ENCODE peak calls at places on chromosomes 2 and 18, in eight cellular contexts. N is sigmoid colon, X is endodermal cell, R is cardiac muscle cell, T is left lung, B is heart right ventricle, K is spleen, Z is GM23338. D is an unnamed sample.

GRCh38 chr2:237671466-237672173 is 44.2 kb downstream of the LRRFIP1 start:
- DNase-seq in N (peak; percentile 58), K (peak; percentile 78), Z (no peak), R (no peak), B (no peak), T (no peak), X (no peak), D (no peak)

GRCh38 chr2:236870401-236870800 is 215.3 kb upstream of the COPS8 start:
- DNase-seq in X (peak; percentile 22), Z (no peak), K (no peak), R (no peak), N (no peak), T (no peak), B (no peak), D (no peak)

GRCh38 chr2:196927318-196928225 is 1.1 kb upstream of the PGAP1 start:
- DNase-seq in R (no peak), B (peak; percentile 11), K (no peak), Z (peak; percentile 36), X (no peak), N (no peak), T (no peak), D (peak; percentile 55)

GRCh38 chr18:44096016-44096415 is 584.7 kb upstream of the SETBP1 start:
- DNase-seq in T (no peak), Z (no peak), R (no peak), B (no peak), X (no peak), N (no peak), K (no peak), D (no peak)

GRCh38 chr2:189783451-189783926 is 650 bp downstream of the ORMDL1 start:
- DNase-seq in B (no peak), X (no peak), N (no peak), T (no peak), Z (no peak), R (peak; percentile 41), K (no peak), D (no peak)

GRCh38 chr2:226410212-226410611 is 389.4 kb downstream of the IRS1 start:
- DNase-seq in N (no peak), K (no peak), B (no peak), T (no peak), Z (no peak), R (no peak), X (no peak), D (no peak)

GRCh38 chr18:9188359-9189231 is 52.0 kb downstream of the ANKRD12 start:
- DNase-seq in T (no peak), Z (no peak), X (no peak), R (no peak), K (no peak), N (no peak), B (no peak), D (no peak)

GRCh38 chr2:144834954-144835633 is 315.2 kb upstream of the ZEB2 start:
- DNase-seq in B (peak; percentile 58), Z (no peak), T (no peak), N (peak; percentile 68), R (no peak), K (no peak), X (no peak), D (peak; percentile 59)

GRCh38 chr18:12960846-12961397 is 13.1 kb downstream of the SEH1L start:
- DNase-seq in R (no peak), B (no peak), N (no peak), X (no peak), T (no peak), K (no peak), Z (no peak), D (no peak)

GRCh38 chr18:31821452-31822171 is 60.9 kb upstream of the SLC25A52 start:
- DNase-seq in N (no peak), B (no peak), T (no peak), Z (no peak), X (no peak), R (peak; percentile 65), K (no peak), D (no peak)

GRCh38 chr2:118855451-118856279 is 8.2 kb upstream of the EN1 start:
- DNase-seq in R (peak; percentile 93), Z (peak; percentile 94), T (peak; percentile 94), B (peak; percentile 55), N (peak; percentile 84), K (peak; percentile 93), X (peak; percentile 98), D (peak; percentile 21)
- H3K4me3 ChIP-seq in R (peak overlapping the region; percentile 23), Z (peak overlapping the region; percentile 60), T (no peak overlapping the region), B (no peak overlapping the region), N (no peak overlapping the region), K (peak overlapping the region; percentile 2), X (peak overlapping the region; percentile 17), D (peak overlapping the region; percentile 20)

DNA sequence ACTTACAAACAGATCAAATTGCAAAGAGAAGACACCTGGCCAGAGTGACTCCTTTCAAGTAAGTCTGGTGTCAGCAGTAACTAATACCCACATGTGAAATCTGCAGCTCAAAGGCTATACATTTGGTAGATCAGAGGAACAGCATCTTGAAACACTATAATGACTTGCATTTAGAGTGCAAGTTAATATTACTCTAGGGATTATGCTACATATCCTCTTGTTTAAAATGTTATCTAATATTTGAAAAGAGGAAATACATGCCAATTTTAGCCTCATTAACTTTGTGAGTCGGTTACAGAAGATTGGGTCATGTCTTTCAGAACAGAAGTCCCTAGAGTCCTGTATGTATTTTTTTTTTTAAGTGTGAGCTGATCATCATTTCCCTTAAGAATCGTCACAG is 15.2 kb downstream of the LANCL1 start:
- DNase-seq in T (no peak), R (no peak), B (no peak), Z (no peak), X (no peak), N (no peak), K (no peak), D (no peak)
- TF ChIP-seq CTCF in T (no peak), R (no peak), B (no peak), Z (no peak), X (no peak), N (no peak), K (no peak), D (no peak)

GRCh38 chr2:157443795-157444642 is at the start of gene CYTIP:
- DNase-seq in X (no peak), N (no peak), K (peak; percentile 85), T (peak; percentile 43), Z (no peak), B (peak; percentile 20), R (no peak), D (no peak)
- H3K27ac ChIP-seq in X (no peak within 1 kb of the TSS), N (peak within 1 kb of the TSS; percentile 51), K (peak within 1 kb of the TSS; percentile 94), T (peak within 1 kb of the TSS; percentile 77), Z (no peak within 1 kb of the TSS), B (peak within 1 kb of the TSS; percentile 94), R (no peak within 1 kb of the TSS), D (no peak within 1 kb of the TSS)

DNA sequence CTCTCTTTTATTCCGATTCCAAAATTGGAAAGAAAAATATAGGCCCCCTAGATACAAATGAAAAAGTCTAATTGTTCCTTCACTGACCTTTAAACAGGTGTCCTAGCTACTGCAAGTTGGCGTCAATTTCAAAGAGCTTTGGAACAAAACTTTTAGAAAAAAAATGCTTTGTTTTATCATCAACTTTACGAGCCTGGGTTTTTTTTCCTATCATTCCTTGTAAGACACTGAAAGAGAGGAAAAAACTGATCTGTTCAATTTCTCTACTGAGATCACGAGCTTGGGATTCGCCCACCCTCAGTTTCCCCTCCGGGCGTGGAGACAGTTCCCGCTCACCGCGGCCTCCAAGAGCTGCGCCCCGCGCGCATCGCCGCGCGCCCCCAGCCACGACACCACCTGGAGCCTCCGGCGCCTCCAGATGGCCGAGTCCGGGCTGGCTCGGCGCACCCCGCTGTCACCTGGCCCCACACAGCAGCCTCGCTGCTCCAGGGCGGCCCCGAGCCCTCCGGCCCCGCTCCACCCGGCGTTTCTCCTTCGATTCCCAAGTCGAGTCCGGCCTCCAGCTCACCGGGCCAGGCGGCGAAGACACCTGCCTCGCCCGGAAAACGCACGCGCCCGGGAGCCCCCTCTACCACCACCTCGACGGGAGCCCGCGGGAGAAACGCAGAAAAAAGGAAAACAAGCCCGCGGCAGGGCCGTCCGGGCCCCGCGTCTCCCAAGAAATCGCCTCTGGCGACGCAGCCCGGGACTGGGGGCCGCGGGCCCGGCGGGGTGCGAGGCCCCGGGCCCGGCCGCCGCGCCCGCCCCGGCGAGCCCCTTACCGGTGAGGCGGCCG is 659 bp downstream of the TBC1D8 start:
- DNase-seq in B (peak; percentile 28), N (peak; percentile 73), T (peak; percentile 86), K (peak; percentile 86), Z (peak; percentile 57), R (peak; percentile 56), X (peak; percentile 82), D (no peak)
- H3K4me3 ChIP-seq in B (peak overlapping the region; percentile 54), N (peak overlapping the region; percentile 88), T (peak overlapping the region; percentile 59), K (peak overlapping the region; percentile 66), Z (peak overlapping the region; percentile 97), R (peak overlapping the region; percentile 74), X (peak overlapping the region; percentile 78), D (peak overlapping the region; percentile 58)

GRCh38 chr2:111172666-111173065 is 52.0 kb downstream of the BCL2L11 start:
- DNase-seq in T (no peak), B (no peak), Z (no peak), R (no peak), K (no peak), X (no peak), N (no peak), D (no peak)
- TF ChIP-seq CTCF in T (no peak), B (no peak), Z (no peak), R (no peak), K (no peak), X (no peak), N (no peak), D (no peak)